ENCODE peak calls at places on chromosomes 7 and 10, in four cellular contexts. M, S, N and L are unnamed samples. For H3K27me3, the result is how much of the 10 kb centered on the place peaks cover.

GRCh38 chr10:105540381-105540780 is 899.3 kb downstream of the SORCS3 start:
- DNase-seq in S (no peak), M (no peak), N (no peak), L (no peak)

GRCh38 chr10:85650791-85651506 is 715.6 kb downstream of the GRID1 start:
- DNase-seq in S (no peak), M (no peak), N (no peak), L (no peak)

GRCh38 chr10:27391916-27392315 is 112.2 kb upstream of the RAB18 start:
- DNase-seq in N (no peak), M (no peak), S (no peak), L (no peak)

GRCh38 chr10:101892782-101893391 is 49.3 kb upstream of the KCNIP2 start:
- DNase-seq in S (no peak), M (no peak), N (no peak), L (no peak)

GRCh38 chr7:155721056-155721455 is 76.6 kb downstream of the RBM33 start:
- DNase-seq in S (no peak), M (no peak), N (no peak), L (no peak)

GRCh38 chr7:23135765-23136164 is 30.2 kb downstream of the KLHL7 start:
- DNase-seq in M (no peak), S (no peak), N (no peak), L (no peak)

GRCh38 chr10:25682203-25682950 is 251.7 kb upstream of the MYO3A start:
- DNase-seq in M (no peak), S (peak), N (peak), L (no peak)

GRCh38 chr7:124857672-124858235 is 71.9 kb downstream of the POT1 start:
- DNase-seq in S (no peak), N (no peak), M (no peak), L (no peak)

GRCh38 chr10:30587522-30588031 is 42.0 kb downstream of the LYZL2 start:
- DNase-seq in S (no peak), N (no peak), M (no peak), L (peak)

GRCh38 chr10:132387723-132388210 is 9.2 kb upstream of the PWWP2B start:
- DNase-seq in N (peak), M (peak), S (peak), L (peak)

GRCh38 chr10:97463363-97464132 is 17.6 kb downstream of the ZDHHC16 start:
- DNase-seq in M (peak), S (no peak), N (peak), L (no peak)

GRCh38 chr7:1926908-1927306 is 256.8 kb downstream of the ELFN1 start:
- DNase-seq in N (no peak), S (no peak), M (peak), L (no peak)

GRCh38 chr7:1927942-1928341 is 257.9 kb downstream of the ELFN1 start:
- DNase-seq in S (no peak), N (no peak), M (no peak), L (no peak)

GRCh38 chr7:1925973-1926907 is 256.2 kb downstream of the ELFN1 start:
- DNase-seq in S (no peak), N (no peak), M (peak), L (no peak)

GRCh38 chr7:1930381-1931065 is 260.4 kb downstream of the ELFN1 start:
- DNase-seq in N (no peak), S (no peak), M (no peak), L (no peak)

DNA sequence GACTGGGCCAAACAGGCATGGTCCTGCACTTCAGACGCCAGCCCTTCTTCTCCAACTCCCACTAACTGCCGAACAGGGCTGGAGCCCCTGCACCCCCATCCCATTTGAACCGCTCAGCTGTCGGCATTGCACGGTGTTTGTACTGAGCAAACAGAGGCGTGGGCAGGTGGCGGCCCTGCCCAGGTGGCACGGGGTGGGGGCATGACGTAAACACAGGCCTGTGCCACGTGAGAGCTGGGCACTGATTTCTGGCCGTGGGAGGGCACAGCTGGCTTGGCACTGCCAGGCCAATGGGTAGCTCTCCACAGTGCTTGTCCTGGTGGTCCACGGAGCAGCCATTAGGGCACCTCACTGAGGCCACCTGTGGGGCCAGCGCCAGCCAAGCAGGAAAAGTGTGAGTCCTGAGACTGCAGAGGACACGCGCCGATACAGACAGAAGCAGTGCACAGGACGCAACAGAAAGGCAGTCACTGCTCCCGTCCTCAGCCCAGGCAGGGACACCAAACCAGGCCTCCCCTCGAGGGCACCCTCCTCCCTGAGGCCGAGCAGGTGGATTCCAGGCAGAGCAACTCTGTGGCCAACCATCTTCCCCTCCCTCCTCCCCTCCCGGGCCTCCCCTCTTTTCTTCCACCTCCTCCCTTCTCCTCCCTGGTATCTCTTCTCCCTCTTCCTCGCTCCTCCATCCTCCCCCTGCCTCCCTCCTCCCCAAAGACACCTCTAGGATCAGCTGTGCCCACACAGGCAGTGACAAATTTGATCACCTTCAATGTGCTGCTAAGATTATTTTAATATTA is 258.7 kb downstream of the ELFN1 start:
- DNase-seq in S (no peak), M (no peak), N (no peak), L (no peak)
- H3K27ac ChIP-seq in S (no peak), M (no peak), N (no peak), L (no peak)

DNA sequence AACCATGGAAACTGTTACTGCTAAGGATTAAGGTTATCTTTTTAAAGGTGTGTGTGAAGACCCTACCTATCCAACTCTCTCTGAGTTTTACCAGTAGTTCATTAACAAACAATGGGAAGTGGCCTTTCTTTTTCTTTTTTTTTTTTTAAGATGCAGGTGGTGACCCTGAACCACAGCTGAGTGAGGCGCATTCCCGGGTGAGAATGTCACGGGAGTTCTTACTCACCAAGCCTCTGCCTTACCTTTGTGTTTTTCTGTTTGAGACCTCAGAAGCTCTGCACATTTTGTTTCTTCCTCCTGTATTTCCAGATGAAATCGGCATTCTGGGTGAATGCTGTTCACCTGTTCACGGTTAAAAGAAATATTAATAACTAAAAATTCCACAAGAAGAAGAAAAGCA is 2.5 kb downstream of the VIPR2 start:
- DNase-seq in M (no peak), S (no peak), N (no peak), L (no peak)
- H3K27me3 ChIP-seq in M (under half), S (under half), N (half or more), L (under half)

GRCh38 chr10:79310217-79310865 is 36.9 kb upstream of the PPIF start:
- DNase-seq in M (no peak), N (no peak), S (peak), L (no peak)

GRCh38 chr10:79311581-79312407 is 35.5 kb upstream of the PPIF start:
- DNase-seq in M (no peak), S (peak), N (no peak), L (no peak)

GRCh38 chr10:79312601-79313187 is 34.6 kb upstream of the PPIF start:
- DNase-seq in S (no peak), M (no peak), N (no peak), L (no peak)

GRCh38 chr10:79308969-79309665 is 38.2 kb upstream of the PPIF start:
- DNase-seq in N (no peak), S (no peak), M (no peak), L (no peak)

DNA sequence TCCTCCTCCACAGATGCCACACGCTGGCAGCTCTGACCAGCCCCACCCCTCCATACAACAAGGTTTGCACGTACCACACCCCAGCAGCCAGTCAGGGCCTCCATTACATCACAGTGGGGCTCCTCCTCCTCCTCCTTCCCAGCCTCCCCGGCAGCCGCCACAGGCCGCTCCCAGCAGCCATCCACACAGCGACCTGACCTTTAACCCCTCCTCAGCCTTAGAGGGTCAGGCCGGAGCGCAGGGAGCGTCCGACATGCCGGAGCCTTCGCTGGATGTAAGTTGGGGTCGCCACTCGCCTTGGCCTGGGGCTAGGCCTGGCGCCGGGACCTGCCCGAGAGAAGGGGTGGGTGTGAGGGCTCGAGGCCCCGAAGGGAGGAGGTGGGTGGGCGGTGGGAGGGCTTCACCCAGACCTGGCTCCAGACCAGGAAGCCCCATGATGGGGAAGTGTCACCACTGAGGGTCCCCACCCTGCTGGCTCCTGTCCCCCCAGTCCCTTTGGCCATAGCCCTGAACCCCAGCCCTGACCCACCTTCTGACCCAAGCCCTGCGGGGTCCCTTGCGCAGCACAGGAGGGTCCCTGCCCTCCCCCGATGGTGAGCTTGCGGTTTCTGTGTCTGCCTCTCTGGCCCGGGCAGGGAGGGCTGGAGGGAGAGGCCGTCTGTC is 36.2 kb upstream of the PPIF start:
- DNase-seq in M (no peak), N (peak), S (peak), L (no peak)
- H3K4me3 ChIP-seq in M (no peak), N (no peak), S (peak), L (no peak)

GRCh38 chr7:142612264-142612881 is 136.9 kb upstream of the PRSS1 start:
- DNase-seq in N (no peak), S (no peak), M (no peak), L (no peak)
- H3K27ac ChIP-seq in N (no peak), S (no peak), M (no peak), L (no peak)

DNA sequence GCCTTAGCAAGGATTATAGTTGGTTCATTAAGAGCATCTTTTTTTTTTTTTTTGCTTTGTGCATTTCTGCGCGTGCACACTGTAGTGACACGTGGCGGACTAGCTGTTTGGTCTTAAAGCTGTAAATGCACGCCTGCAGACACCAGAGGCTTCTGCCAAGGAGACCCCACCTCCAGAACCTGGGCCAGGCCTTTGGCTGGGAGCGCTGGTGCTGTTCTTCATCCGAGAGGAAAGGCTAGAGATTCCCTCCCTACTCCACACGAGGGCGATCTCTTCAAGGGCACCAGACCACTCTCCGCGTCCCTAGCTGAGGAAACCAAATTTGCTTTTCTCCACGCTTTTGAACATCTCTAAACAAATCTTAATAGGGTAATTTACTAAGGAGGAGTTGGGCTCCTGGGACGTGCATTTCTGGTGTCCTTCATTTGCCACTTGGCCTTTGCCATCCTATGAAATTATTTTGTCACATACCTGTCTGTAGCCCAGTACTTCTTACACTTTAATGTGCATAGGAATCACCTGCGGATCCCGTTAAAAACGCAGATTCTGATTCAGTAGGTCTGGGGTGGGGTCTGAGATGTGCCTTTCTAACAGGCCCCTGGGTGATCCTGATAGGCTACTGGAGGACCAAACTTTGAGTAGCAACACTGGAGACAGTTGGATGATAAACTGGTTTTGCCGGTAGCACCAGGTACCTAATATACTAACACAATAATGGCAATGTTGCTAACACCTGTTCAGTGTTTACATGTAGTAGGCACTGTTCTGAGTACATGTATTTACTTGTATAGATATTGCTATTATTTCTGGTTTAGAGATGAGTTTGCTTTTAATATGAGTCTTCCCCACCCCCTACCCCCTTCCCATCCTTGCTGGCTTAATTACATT is 1.3 kb upstream of the SLC26A5 start:
- DNase-seq in M (no peak), N (peak), S (peak), L (no peak)
- H3K27me3 ChIP-seq in M (under half), N (half or more), S (under half), L (under half)

DNA sequence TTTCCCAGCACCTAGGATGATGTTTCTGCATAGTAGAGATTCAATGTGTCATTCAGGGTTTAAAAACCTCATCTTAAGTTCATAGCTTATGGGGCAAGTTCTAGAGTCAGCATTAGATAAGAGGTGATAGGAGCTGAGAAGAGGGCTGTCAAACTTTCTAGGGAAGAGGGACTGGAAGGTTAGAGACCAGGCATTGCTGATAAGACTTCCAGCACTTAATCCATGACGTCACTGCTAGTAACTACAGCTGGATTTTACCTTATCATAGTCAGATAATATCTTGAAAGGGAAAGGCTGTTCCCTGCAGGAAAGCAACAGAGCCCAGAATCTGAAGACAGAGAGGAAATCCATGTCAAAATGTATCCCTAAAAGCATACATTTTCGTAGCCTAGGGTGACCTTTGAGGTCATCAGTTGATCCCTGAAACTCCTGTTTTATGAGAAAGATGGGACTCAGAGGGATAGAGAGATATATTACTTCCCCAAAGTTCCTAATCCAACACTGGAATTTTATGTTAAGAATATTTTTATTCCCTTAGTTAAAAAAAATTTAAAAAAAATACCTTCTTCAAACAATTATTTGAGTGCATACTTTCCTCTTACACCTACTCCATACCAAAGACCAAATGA is 3.3 kb upstream of the CPED1 start:
- DNase-seq in M (no peak), S (no peak), N (no peak), L (no peak)
- H3K4me3 ChIP-seq in M (no peak), S (no peak), N (no peak), L (no peak)

GRCh38 chr10:120981601-120982381 is 130.6 kb downstream of the WDR11 start:
- DNase-seq in N (peak), M (no peak), S (no peak), L (peak)
- H3K27ac ChIP-seq in N (no peak), M (no peak), S (no peak), L (no peak)